ENCODE peak calls at places on chromosomes 7 and 10, in eight cellular contexts. C, R, S, E, L, B, Z and X are unnamed samples.

GRCh38 chr10:79434816-79435215 is 10.6 kb downstream of the ZCCHC24 start:
- DNase-seq in C (peak; percentile 66), R (no peak), S (peak; percentile 40), E (no peak), L (peak; percentile 83), B (no peak), Z (peak; percentile 86), X (no peak)

GRCh38 chr7:151382079-151382885 is 27.6 kb downstream of the WDR86 start:
- DNase-seq in C (no peak), R (no peak), S (peak; percentile 49), E (no peak), L (no peak), B (no peak), Z (no peak), X (no peak)

GRCh38 chr7:46739378-46740234 is 818.5 kb upstream of the IGFBP3 start:
- DNase-seq in C (no peak), R (no peak), S (no peak), E (no peak), L (no peak), B (no peak), Z (no peak), X (no peak)

GRCh38 chr7:21367081-21367480 is 60.8 kb upstream of the SP4 start:
- DNase-seq in C (no peak), R (no peak), S (no peak), E (no peak), L (no peak), B (no peak), Z (no peak), X (no peak)

GRCh38 chr7:153473189-153473588 is 579.0 kb upstream of the DPP6 start:
- DNase-seq in C (no peak), R (no peak), S (no peak), E (no peak), L (peak; percentile 83), B (no peak), Z (no peak), X (no peak)

GRCh38 chr7:30920584-30921539 is 9.2 kb downstream of the AQP1 start:
- DNase-seq in C (peak; percentile 70), R (peak; percentile 9), S (peak; percentile 59), E (no peak), L (peak; percentile 28), B (peak; percentile 14), Z (peak; percentile 49), X (peak; percentile 90)

GRCh38 chr7:131835141-131835540 is 278.7 kb upstream of the PODXL start:
- DNase-seq in C (no peak), R (no peak), S (no peak), E (no peak), L (no peak), B (no peak), Z (no peak), X (no peak)

GRCh38 chr7:138880881-138881577 is 83.0 kb upstream of the ATP6V0A4 start:
- DNase-seq in C (peak; percentile 45), R (no peak), S (no peak), E (peak; percentile 40), L (no peak), B (no peak), Z (no peak), X (no peak)

GRCh38 chr7:3431306-3431705 is 130.3 kb downstream of the SDK1 start:
- DNase-seq in C (no peak), R (no peak), S (no peak), E (no peak), L (no peak), B (no peak), Z (peak; percentile 51), X (no peak)

GRCh38 chr7:30931927-30932540 is 20.4 kb downstream of the AQP1 start:
- DNase-seq in C (peak; percentile 13), R (no peak), S (peak; percentile 37), E (no peak), L (no peak), B (peak; percentile 12), Z (no peak), X (no peak)

GRCh38 chr7:33040803-33041516 is 21.6 kb downstream of the NT5C3A start:
- DNase-seq in C (no peak), R (peak; percentile 80), S (no peak), E (peak; percentile 66), L (no peak), B (peak; percentile 53), Z (peak; percentile 36), X (no peak)

GRCh38 chr10:106255111-106255510 is 909.4 kb downstream of the SORCS1 start:
- DNase-seq in C (no peak), R (no peak), S (no peak), E (no peak), L (no peak), B (no peak), Z (no peak), X (no peak)

DNA sequence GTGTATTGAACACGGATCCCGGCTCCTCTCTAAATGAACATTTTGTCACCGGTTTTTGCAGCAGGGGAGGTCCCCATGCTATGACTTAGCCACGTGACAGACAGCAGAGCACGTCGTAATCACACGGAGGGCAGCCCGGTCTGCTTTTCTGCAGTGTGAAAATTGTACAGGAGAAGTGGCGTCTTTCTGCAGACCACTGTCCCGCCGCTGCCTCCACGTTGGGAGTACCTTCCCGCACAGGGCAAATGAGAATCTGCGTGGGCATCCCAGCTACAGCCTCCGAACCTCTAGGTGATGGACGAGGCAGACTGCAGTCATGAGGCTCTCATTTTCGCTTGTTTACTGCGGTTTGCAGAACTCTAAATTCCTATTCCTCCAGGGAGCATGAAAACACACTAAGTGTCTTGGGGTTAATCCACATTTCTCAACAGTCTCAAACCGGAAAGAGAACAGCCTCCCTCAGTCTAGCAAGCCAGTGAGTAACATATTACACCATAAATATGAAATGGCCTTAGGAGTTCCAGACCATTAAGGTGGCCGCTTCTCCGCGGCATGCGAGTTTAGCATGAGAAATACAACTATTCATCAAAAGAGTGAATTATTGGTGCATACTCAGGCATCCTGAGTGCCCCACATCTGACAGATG is 89.8 kb downstream of the TCERG1L start:
- DNase-seq in C (no peak), R (no peak), S (no peak), E (no peak), L (no peak), B (no peak), Z (no peak), X (no peak)
- H3K36me3 ChIP-seq in C (no peaks in the 10 kb centered on the region), R (no peaks in the 10 kb centered on the region), S (no peaks in the 10 kb centered on the region), E (no peaks in the 10 kb centered on the region), L (no peaks in the 10 kb centered on the region), B (no peaks in the 10 kb centered on the region), Z (no peaks in the 10 kb centered on the region), X (no peaks in the 10 kb centered on the region)

GRCh38 chr10:90865400-90865799 is 6.4 kb upstream of the RPP30 start:
- DNase-seq in C (no peak), R (no peak), S (no peak), E (no peak), L (no peak), B (no peak), Z (peak; percentile 36), X (no peak)
- TF ChIP-seq CTCF in C (no peak), R (no peak), S (peak; percentile 21), E (no peak), L (no peak), B (no peak), Z (peak; percentile 40), X (peak; percentile 19)

DNA sequence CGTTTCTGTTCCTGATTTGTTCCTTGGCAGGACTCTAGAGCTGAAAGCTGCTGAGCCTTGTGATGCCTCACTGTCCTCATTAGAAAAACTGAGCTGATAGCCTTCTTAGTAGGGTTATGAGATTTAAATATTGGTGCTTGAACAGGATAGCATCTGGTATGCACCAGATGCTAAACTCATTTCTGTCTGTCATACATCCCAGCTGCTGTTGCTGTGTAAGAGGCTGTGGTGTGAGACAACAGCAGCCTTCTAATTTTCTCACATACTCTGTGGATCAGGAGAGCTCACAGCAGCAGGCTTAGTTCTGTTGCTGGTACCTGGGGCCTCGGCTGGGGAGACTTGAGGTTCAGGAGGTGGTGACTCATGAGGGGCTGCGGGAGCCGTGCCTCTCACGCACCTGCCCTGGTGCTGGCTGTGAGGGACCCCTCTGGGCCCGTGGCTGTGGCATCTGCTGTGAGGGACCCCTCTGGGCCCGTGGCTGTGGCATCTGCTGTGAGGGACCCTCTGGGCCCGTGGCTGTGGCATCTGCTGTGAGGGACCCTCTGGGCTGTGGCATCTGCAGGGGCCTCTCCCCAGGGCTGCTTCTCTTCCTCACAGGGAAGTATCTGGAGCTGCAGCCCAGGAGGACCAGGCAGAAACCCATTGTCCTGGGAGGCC is 12.5 kb downstream of the DYNC2I1 start:
- DNase-seq in C (no peak), R (no peak), S (no peak), E (no peak), L (no peak), B (no peak), Z (no peak), X (no peak)
- H3K27ac ChIP-seq in C (peak overlapping the region; percentile 24), R (no peak overlapping the region), S (no peak overlapping the region), E (no peak overlapping the region), L (no peak overlapping the region), B (no peak overlapping the region), Z (no peak overlapping the region), X (no peak overlapping the region)

GRCh38 chr10:52212062-52212461 is 102.0 kb upstream of the DKK1 start:
- DNase-seq in C (no peak), R (peak; percentile 13), S (no peak), E (no peak), L (peak; percentile 17), B (no peak), Z (peak; percentile 50), X (no peak)

GRCh38 chr10:52212802-52213510 is 101.1 kb upstream of the DKK1 start:
- DNase-seq in C (no peak), R (no peak), S (no peak), E (no peak), L (no peak), B (no peak), Z (no peak), X (no peak)

GRCh38 chr10:52213511-52213831 is 100.6 kb upstream of the DKK1 start:
- DNase-seq in C (no peak), R (no peak), S (no peak), E (no peak), L (no peak), B (peak; percentile 27), Z (peak; percentile 75), X (no peak)

GRCh38 chr10:52210161-52210560 is 103.9 kb upstream of the DKK1 start:
- DNase-seq in C (no peak), R (no peak), S (no peak), E (no peak), L (no peak), B (no peak), Z (no peak), X (no peak)

GRCh38 chr10:52208394-52208793 is 105.7 kb upstream of the DKK1 start:
- DNase-seq in C (no peak), R (no peak), S (no peak), E (no peak), L (no peak), B (no peak), Z (no peak), X (no peak)
- H3K36me3 ChIP-seq in C (no peaks in the 10 kb centered on the region), R (no peaks in the 10 kb centered on the region), S (no peaks in the 10 kb centered on the region), E (no peaks in the 10 kb centered on the region), L (no peaks in the 10 kb centered on the region), B (no peaks in the 10 kb centered on the region), Z (no peaks in the 10 kb centered on the region), X (no peaks in the 10 kb centered on the region)

DNA sequence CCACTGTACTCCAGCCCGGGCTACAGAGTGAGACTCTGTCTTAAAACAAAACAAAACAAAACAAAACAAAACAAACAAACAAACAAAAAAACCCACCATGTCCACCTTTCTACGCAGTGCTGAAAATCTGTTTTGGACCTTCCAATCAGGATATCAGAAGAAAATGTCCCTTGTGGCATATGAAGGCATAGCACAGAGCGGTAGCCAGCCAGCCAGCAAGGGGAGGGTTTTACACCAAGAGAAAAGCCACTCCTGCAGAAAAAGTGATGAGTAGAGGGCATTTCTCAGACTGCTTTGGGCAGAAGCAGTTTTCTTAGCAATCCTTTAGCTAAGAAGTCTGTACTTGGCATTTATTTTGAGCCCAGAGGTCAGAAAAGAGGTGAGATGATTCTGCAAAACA is 612.2 kb downstream of the TYW1 start:
- DNase-seq in C (no peak), R (no peak), S (no peak), E (no peak), L (no peak), B (no peak), Z (no peak), X (no peak)
- TF ChIP-seq CTCF in C (no peak), R (no peak), S (no peak), E (no peak), L (no peak), B (no peak), Z (no peak), X (no peak)